ENCODE peak calls at places on chromosomes 2 and 18, in ten cellular contexts. One of them, this sample, is unnamed.

GRCh38 chr18:62757399-62758010 is 42.2 kb downstream of the PHLPP1 start:
- DNase-seq in WERI-Rb-1: no peak
- DNase-seq in kidney epithelial cell: no peak
- DNase-seq in left ventricle myocardium inferior: no peak
- DNase-seq in endodermal cell: peak
- DNase-seq in uterus: no peak
- DNase-seq in PC-3: peak
- DNase-seq in right atrium auricular region: no peak
- DNase-seq in CD8-positive, alpha-beta memory T cell: no peak
- DNase-seq in osteoblast: no peak
- DNase-seq in this sample: no peak

GRCh38 chr2:63977904-63978303 is 41.3 kb downstream of the VPS54 start:
- DNase-seq in WERI-Rb-1: no peak
- DNase-seq in right atrium auricular region: no peak
- DNase-seq in uterus: no peak
- DNase-seq in PC-3: no peak
- DNase-seq in CD8-positive, alpha-beta memory T cell: no peak
- DNase-seq in endodermal cell: peak
- DNase-seq in osteoblast: no peak
- DNase-seq in left ventricle myocardium inferior: no peak
- DNase-seq in kidney epithelial cell: no peak
- DNase-seq in this sample: no peak

GRCh38 chr2:99698896-99699295 is 209.1 kb upstream of the REV1 start:
- DNase-seq in CD8-positive, alpha-beta memory T cell: no peak
- DNase-seq in endodermal cell: no peak
- DNase-seq in osteoblast: peak
- DNase-seq in WERI-Rb-1: no peak
- DNase-seq in kidney epithelial cell: peak
- DNase-seq in PC-3: peak
- DNase-seq in uterus: no peak
- DNase-seq in right atrium auricular region: no peak
- DNase-seq in left ventricle myocardium inferior: no peak
- DNase-seq in this sample: no peak

GRCh38 chr2:106572541-106573148 is 85.5 kb downstream of the CD8B2 start:
- DNase-seq in osteoblast: no peak
- DNase-seq in PC-3: peak
- DNase-seq in uterus: no peak
- DNase-seq in left ventricle myocardium inferior: no peak
- DNase-seq in WERI-Rb-1: peak
- DNase-seq in endodermal cell: peak
- DNase-seq in kidney epithelial cell: peak
- DNase-seq in CD8-positive, alpha-beta memory T cell: no peak
- DNase-seq in right atrium auricular region: no peak
- DNase-seq in this sample: peak

GRCh38 chr2:27792759-27793158 is 21.2 kb downstream of the MRPL33 start:
- DNase-seq in CD8-positive, alpha-beta memory T cell: no peak
- DNase-seq in kidney epithelial cell: no peak
- DNase-seq in uterus: no peak
- DNase-seq in osteoblast: no peak
- DNase-seq in endodermal cell: no peak
- DNase-seq in left ventricle myocardium inferior: no peak
- DNase-seq in PC-3: peak
- DNase-seq in right atrium auricular region: no peak
- DNase-seq in WERI-Rb-1: no peak
- DNase-seq in this sample: no peak

GRCh38 chr2:162926501-162926900 is 87.9 kb upstream of the KCNH7 start:
- DNase-seq in endodermal cell: no peak
- DNase-seq in PC-3: peak
- DNase-seq in uterus: no peak
- DNase-seq in right atrium auricular region: no peak
- DNase-seq in CD8-positive, alpha-beta memory T cell: no peak
- DNase-seq in left ventricle myocardium inferior: no peak
- DNase-seq in WERI-Rb-1: no peak
- DNase-seq in osteoblast: no peak
- DNase-seq in kidney epithelial cell: peak
- DNase-seq in this sample: peak

GRCh38 chr2:85753525-85754312 is at the start of gene ATOH8:
- DNase-seq in kidney epithelial cell: no peak
- DNase-seq in PC-3: peak
- DNase-seq in right atrium auricular region: peak
- DNase-seq in uterus: peak
- DNase-seq in WERI-Rb-1: peak
- DNase-seq in osteoblast: peak
- DNase-seq in CD8-positive, alpha-beta memory T cell: no peak
- DNase-seq in left ventricle myocardium inferior: peak
- DNase-seq in endodermal cell: peak
- DNase-seq in this sample: peak

GRCh38 chr2:112154246-112155110 is 16.3 kb downstream of the FBLN7 start:
- DNase-seq in osteoblast: no peak
- DNase-seq in kidney epithelial cell: no peak
- DNase-seq in left ventricle myocardium inferior: no peak
- DNase-seq in endodermal cell: no peak
- DNase-seq in CD8-positive, alpha-beta memory T cell: no peak
- DNase-seq in WERI-Rb-1: no peak
- DNase-seq in PC-3: no peak
- DNase-seq in right atrium auricular region: no peak
- DNase-seq in uterus: no peak
- DNase-seq in this sample: no peak

GRCh38 chr2:182077451-182078142 is 91.9 kb downstream of the PPP1R1C start:
- DNase-seq in endodermal cell: peak
- DNase-seq in left ventricle myocardium inferior: peak
- DNase-seq in CD8-positive, alpha-beta memory T cell: no peak
- DNase-seq in uterus: peak
- DNase-seq in PC-3: peak
- DNase-seq in osteoblast: no peak
- DNase-seq in WERI-Rb-1: peak
- DNase-seq in kidney epithelial cell: peak
- DNase-seq in right atrium auricular region: no peak
- DNase-seq in this sample: peak

GRCh38 chr2:8559811-8560210 is 122.0 kb upstream of the ID2 start:
- DNase-seq in kidney epithelial cell: no peak
- DNase-seq in uterus: no peak
- DNase-seq in right atrium auricular region: no peak
- DNase-seq in osteoblast: no peak
- DNase-seq in PC-3: no peak
- DNase-seq in left ventricle myocardium inferior: no peak
- DNase-seq in CD8-positive, alpha-beta memory T cell: no peak
- DNase-seq in endodermal cell: no peak
- DNase-seq in WERI-Rb-1: no peak
- DNase-seq in this sample: no peak

GRCh38 chr18:48835119-48835518 is 115.6 kb downstream of the SMAD7 start:
- DNase-seq in left ventricle myocardium inferior: no peak
- DNase-seq in endodermal cell: peak
- DNase-seq in PC-3: no peak
- DNase-seq in right atrium auricular region: no peak
- DNase-seq in osteoblast: no peak
- DNase-seq in CD8-positive, alpha-beta memory T cell: no peak
- DNase-seq in uterus: no peak
- DNase-seq in kidney epithelial cell: no peak
- DNase-seq in WERI-Rb-1: no peak
- DNase-seq in this sample: no peak
- H3K4me3 ChIP-seq in left ventricle myocardium inferior: no peak
- H3K4me3 ChIP-seq in endodermal cell: no peak
- H3K4me3 ChIP-seq in PC-3: no peak
- H3K4me3 ChIP-seq in right atrium auricular region: no peak
- H3K4me3 ChIP-seq in osteoblast: no peak
- H3K4me3 ChIP-seq in CD8-positive, alpha-beta memory T cell: peak
- H3K4me3 ChIP-seq in uterus: no peak
- H3K4me3 ChIP-seq in kidney epithelial cell: no peak
- H3K4me3 ChIP-seq in WERI-Rb-1: no peak
- H3K4me3 ChIP-seq in this sample: no peak

DNA sequence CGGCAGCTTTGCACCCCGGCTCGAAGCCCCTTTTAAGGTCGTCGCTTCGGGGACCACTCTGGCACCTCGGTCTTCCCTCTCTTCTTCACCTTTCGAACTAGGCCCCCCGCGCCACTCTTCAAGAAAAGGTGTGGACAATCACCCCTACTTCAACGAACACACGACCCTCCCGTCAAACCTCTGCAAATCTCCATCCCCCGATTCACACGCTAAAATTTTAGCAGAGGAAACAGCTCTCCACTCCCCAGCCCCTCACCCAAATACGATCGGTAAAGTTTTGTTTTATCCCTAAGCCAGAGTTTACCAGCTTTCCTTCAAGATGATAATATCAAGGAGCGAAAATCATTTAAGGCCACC is 85.4 kb downstream of the RBMS1 start:
- DNase-seq in PC-3: no peak
- DNase-seq in left ventricle myocardium inferior: no peak
- DNase-seq in endodermal cell: no peak
- DNase-seq in kidney epithelial cell: no peak
- DNase-seq in right atrium auricular region: no peak
- DNase-seq in CD8-positive, alpha-beta memory T cell: no peak
- DNase-seq in osteoblast: no peak
- DNase-seq in uterus: no peak
- DNase-seq in WERI-Rb-1: no peak
- DNase-seq in this sample: no peak
- H3K4me3 ChIP-seq in PC-3: peak
- H3K4me3 ChIP-seq in left ventricle myocardium inferior: peak
- H3K4me3 ChIP-seq in endodermal cell: peak
- H3K4me3 ChIP-seq in kidney epithelial cell: peak
- H3K4me3 ChIP-seq in right atrium auricular region: peak
- H3K4me3 ChIP-seq in CD8-positive, alpha-beta memory T cell: no peak
- H3K4me3 ChIP-seq in osteoblast: peak
- H3K4me3 ChIP-seq in uterus: peak
- H3K4me3 ChIP-seq in WERI-Rb-1: peak
- H3K4me3 ChIP-seq in this sample: peak

DNA sequence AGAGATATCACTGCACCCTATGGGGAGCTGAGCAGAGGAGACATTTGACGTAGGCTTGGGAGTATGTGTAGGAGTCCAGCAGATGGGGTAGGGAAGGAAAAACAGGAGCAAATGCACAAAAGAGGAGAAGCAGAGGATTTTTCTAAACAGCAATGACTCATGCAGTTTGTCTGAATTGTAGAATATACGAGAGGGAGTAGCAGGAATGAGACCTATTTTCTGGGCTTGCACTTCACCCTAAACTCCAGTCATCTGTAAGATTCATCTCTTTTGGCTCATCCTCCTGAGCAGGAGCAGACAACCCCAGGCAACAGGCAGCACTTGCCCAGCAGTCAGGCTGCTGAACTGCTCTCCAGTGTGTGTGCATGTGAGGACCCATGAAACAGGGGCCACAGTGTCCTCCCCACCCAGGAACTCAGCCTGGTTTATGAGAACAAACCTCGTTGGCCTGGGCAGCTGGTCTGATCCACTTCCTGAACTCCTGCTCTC is 100.2 kb upstream of the CDC42EP3 start:
- DNase-seq in CD8-positive, alpha-beta memory T cell: no peak
- DNase-seq in left ventricle myocardium inferior: no peak
- DNase-seq in right atrium auricular region: no peak
- DNase-seq in kidney epithelial cell: no peak
- DNase-seq in uterus: peak
- DNase-seq in endodermal cell: no peak
- DNase-seq in osteoblast: no peak
- DNase-seq in PC-3: peak
- DNase-seq in WERI-Rb-1: no peak
- DNase-seq in this sample: no peak
- H3K4me3 ChIP-seq in CD8-positive, alpha-beta memory T cell: no peak
- H3K4me3 ChIP-seq in left ventricle myocardium inferior: no peak
- H3K4me3 ChIP-seq in right atrium auricular region: no peak
- H3K4me3 ChIP-seq in kidney epithelial cell: no peak
- H3K4me3 ChIP-seq in uterus: no peak
- H3K4me3 ChIP-seq in endodermal cell: no peak
- H3K4me3 ChIP-seq in osteoblast: peak
- H3K4me3 ChIP-seq in PC-3: no peak
- H3K4me3 ChIP-seq in WERI-Rb-1: no peak
- H3K4me3 ChIP-seq in this sample: no peak

GRCh38 chr2:50118951-50119702 is 912.8 kb downstream of the NRXN1 start:
- DNase-seq in endodermal cell: peak
- DNase-seq in uterus: no peak
- DNase-seq in osteoblast: no peak
- DNase-seq in kidney epithelial cell: no peak
- DNase-seq in right atrium auricular region: no peak
- DNase-seq in left ventricle myocardium inferior: no peak
- DNase-seq in CD8-positive, alpha-beta memory T cell: no peak
- DNase-seq in PC-3: no peak
- DNase-seq in WERI-Rb-1: no peak
- DNase-seq in this sample: peak

GRCh38 chr2:50116611-50117010 is 915.3 kb downstream of the NRXN1 start:
- DNase-seq in left ventricle myocardium inferior: no peak
- DNase-seq in osteoblast: no peak
- DNase-seq in kidney epithelial cell: no peak
- DNase-seq in PC-3: no peak
- DNase-seq in right atrium auricular region: no peak
- DNase-seq in WERI-Rb-1: no peak
- DNase-seq in CD8-positive, alpha-beta memory T cell: no peak
- DNase-seq in endodermal cell: no peak
- DNase-seq in uterus: no peak
- DNase-seq in this sample: no peak

GRCh38 chr2:50111067-50111466 is 920.9 kb downstream of the NRXN1 start:
- DNase-seq in endodermal cell: no peak
- DNase-seq in left ventricle myocardium inferior: no peak
- DNase-seq in kidney epithelial cell: no peak
- DNase-seq in CD8-positive, alpha-beta memory T cell: no peak
- DNase-seq in osteoblast: no peak
- DNase-seq in PC-3: no peak
- DNase-seq in uterus: no peak
- DNase-seq in right atrium auricular region: no peak
- DNase-seq in WERI-Rb-1: no peak
- DNase-seq in this sample: no peak

GRCh38 chr2:50116096-50116495 is 915.8 kb downstream of the NRXN1 start:
- DNase-seq in CD8-positive, alpha-beta memory T cell: no peak
- DNase-seq in kidney epithelial cell: no peak
- DNase-seq in endodermal cell: no peak
- DNase-seq in WERI-Rb-1: no peak
- DNase-seq in left ventricle myocardium inferior: no peak
- DNase-seq in osteoblast: no peak
- DNase-seq in right atrium auricular region: no peak
- DNase-seq in PC-3: no peak
- DNase-seq in uterus: no peak
- DNase-seq in this sample: no peak
- H3K4me3 ChIP-seq in CD8-positive, alpha-beta memory T cell: no peak
- H3K4me3 ChIP-seq in kidney epithelial cell: no peak
- H3K4me3 ChIP-seq in endodermal cell: no peak
- H3K4me3 ChIP-seq in WERI-Rb-1: no peak
- H3K4me3 ChIP-seq in left ventricle myocardium inferior: no peak
- H3K4me3 ChIP-seq in osteoblast: no peak
- H3K4me3 ChIP-seq in right atrium auricular region: no peak
- H3K4me3 ChIP-seq in PC-3: no peak
- H3K4me3 ChIP-seq in uterus: no peak
- H3K4me3 ChIP-seq in this sample: no peak

This sample was measured in mesendoderm.